ENCODE peak calls at places on chromosome 16, in seven cellular contexts. X is T-cell, I is ELR, K is RWPE1, R is left colon, C is putamen, P is T-helper 1 cell. L is an unnamed sample.

GRCh38 chr16:27455700-27456099 is 53.7 kb downstream of the IL21R start:
- DNase-seq in X (no peak), K (no peak), P (no peak), C (no peak), I (no peak), R (no peak), L (peak; percentile 83)

GRCh38 chr16:34054969-34055368 is 595.6 kb downstream of the TP53TG3F start:
- DNase-seq in K (no peak), X (no peak), P (no peak), I (no peak), C (no peak), R (no peak), L (no peak)

GRCh38 chr16:49281843-49282642 is 405 bp upstream of the CBLN1 start:
- DNase-seq in R (peak; percentile 86), P (no peak), X (no peak), K (peak; percentile 99), I (no peak), C (peak; percentile 89), L (peak; percentile 46)

GRCh38 chr16:81513204-81514040 is 68.8 kb downstream of the CMIP start:
- DNase-seq in X (no peak), C (no peak), R (no peak), K (no peak), P (no peak), I (no peak), L (no peak)

GRCh38 chr16:25838724-25839186 is 147.0 kb downstream of the HS3ST4 start:
- DNase-seq in K (peak; percentile 27), P (no peak), X (no peak), R (no peak), I (peak; percentile 60), C (peak; percentile 42), L (peak; percentile 22)

GRCh38 chr16:66416981-66417700 is 10.0 kb upstream of the BEAN1 start:
- DNase-seq in R (no peak), X (no peak), K (no peak), I (peak; percentile 73), P (no peak), C (no peak), L (peak; percentile 77)

GRCh38 chr16:58426095-58426494 is 33.8 kb downstream of the GINS3 start:
- DNase-seq in I (no peak), P (no peak), R (no peak), X (no peak), K (no peak), C (peak; percentile 59), L (no peak)

GRCh38 chr16:23182675-23183485 is at the start of gene SCNN1G:
- DNase-seq in K (peak; percentile 10), X (no peak), I (no peak), C (no peak), P (no peak), R (no peak), L (no peak)

GRCh38 chr16:47299587-47299986 is 155.8 kb upstream of the NETO2 start:
- DNase-seq in C (no peak), X (no peak), P (no peak), I (no peak), K (no peak), R (peak; percentile 58), L (no peak)

GRCh38 chr16:380837-381787 is 666 bp downstream of the PGAP6 start:
- DNase-seq in I (peak; percentile 36), R (no peak), X (peak; percentile 25), K (no peak), P (no peak), C (no peak), L (no peak)

GRCh38 chr16:15604460-15605390 is 38.2 kb downstream of the MARF1 start:
- DNase-seq in C (no peak), P (no peak), X (no peak), I (no peak), R (no peak), K (no peak), L (no peak)

GRCh38 chr16:67248401-67249177 is at the start of gene SLC9A5:
- DNase-seq in K (no peak), P (peak; percentile 33), R (no peak), X (no peak), I (peak; percentile 57), C (no peak), L (no peak)

GRCh38 chr16:90044111-90044551 is 24.9 kb upstream of the DBNDD1 start:
- DNase-seq in C (no peak), P (no peak), X (no peak), R (peak; percentile 77), I (no peak), K (peak; percentile 93), L (peak; percentile 92)

GRCh38 chr16:2828876-2829430 is 1.1 kb upstream of the ZG16B start:
- DNase-seq in I (no peak), K (no peak), P (no peak), R (no peak), C (no peak), X (no peak), L (no peak)

GRCh38 chr16:86288716-86289294 is 221.5 kb upstream of the FOXF1 start:
- DNase-seq in X (no peak), C (no peak), P (no peak), I (no peak), R (no peak), K (no peak), L (no peak)

GRCh38 chr16:57485916-57486857 is at the start of gene DOK4:
- DNase-seq in X (peak; percentile 77), P (peak; percentile 77), K (peak; percentile 96), C (peak; percentile 50), I (peak; percentile 86), R (peak; percentile 76), L (peak; percentile 62)

GRCh38 chr16:66705790-66706505 is 9.4 kb upstream of the CMTM4 start:
- DNase-seq in I (no peak), K (no peak), X (no peak), R (peak; percentile 84), P (no peak), C (no peak), L (no peak)

GRCh38 chr16:73413469-73414190 is 365.7 kb upstream of the ZFHX3 start:
- DNase-seq in C (no peak), X (no peak), R (no peak), K (no peak), P (no peak), I (no peak), L (no peak)

GRCh38 chr16:19210175-19210924 is 42.3 kb downstream of the SYT17 start:
- DNase-seq in K (no peak), C (no peak), P (no peak), R (no peak), X (no peak), I (peak; percentile 55), L (peak; percentile 51)

GRCh38 chr16:2795714-2796143 is 2.5 kb upstream of the PRSS41 start:
- DNase-seq in I (no peak), C (no peak), R (peak; percentile 57), K (no peak), X (no peak), P (no peak), L (peak; percentile 26)

GRCh38 chr16:77299395-77299794 is 100.2 kb downstream of the SYCE1L start:
- DNase-seq in R (no peak), I (no peak), K (no peak), X (no peak), C (no peak), P (no peak), L (no peak)

GRCh38 chr16:56241596-56241995 is 50.3 kb downstream of the GNAO1 start:
- DNase-seq in R (no peak), C (no peak), I (peak; percentile 77), P (no peak), X (no peak), K (no peak), L (peak; percentile 10)

GRCh38 chr16:9458816-9459215 is 367.4 kb downstream of the HAPSTR1 start:
- DNase-seq in C (no peak), X (no peak), I (no peak), P (no peak), R (no peak), K (no peak), L (no peak)

GRCh38 chr16:16048904-16049582 is 99.6 kb downstream of the ABCC1 start:
- DNase-seq in C (no peak), X (no peak), P (no peak), K (peak; percentile 41), I (no peak), R (no peak), L (no peak)

GRCh38 chr16:27640277-27640600 is 90.3 kb downstream of the KATNIP start:
- DNase-seq in X (no peak), P (no peak), K (peak; percentile 31), I (no peak), C (peak; percentile 85), R (no peak), L (peak; percentile 62)

GRCh38 chr16:85105475-85105874 is 6.8 kb downstream of the CIBAR2 start:
- DNase-seq in C (no peak), K (no peak), R (no peak), I (no peak), P (no peak), X (no peak), L (no peak)

GRCh38 chr16:19363741-19364140 is 53.9 kb upstream of the TMC5 start:
- DNase-seq in C (peak; percentile 3), I (no peak), K (no peak), X (no peak), R (no peak), P (no peak), L (no peak)

GRCh38 chr16:57544129-57544653 is 1.7 kb downstream of the ADGRG5 start:
- DNase-seq in P (no peak), C (no peak), K (no peak), I (no peak), X (no peak), R (no peak), L (no peak)

GRCh38 chr16:88385831-88386815 is 3.4 kb downstream of the ZNF469 start:
- DNase-seq in P (no peak), R (no peak), X (no peak), I (no peak), C (no peak), K (no peak), L (no peak)

GRCh38 chr16:89574681-89575246 is 794 bp upstream of the CPNE7 start:
- DNase-seq in K (peak; percentile 70), P (peak; percentile 38), X (no peak), R (no peak), C (no peak), I (peak; percentile 86), L (peak; percentile 30)